ENCODE peak calls at places on chromosomes 3 and 15, in seven cellular contexts. O is IMR-90, D is cardiac fibroblast, C is lower lobe of right lung, Z is transverse colon, A is body of pancreas, J is tibial artery. W is an unnamed sample.

GRCh38 chr3:117995795-117996194 is 1038.9 kb downstream of the IGSF11 start:
- DNase-seq in C (no peak), Z (no peak), O (peak; percentile 26), J (no peak), A (no peak), D (no peak), W (no peak)

GRCh38 chr3:14411166-14411526 is 8.7 kb downstream of the SLC6A6 start:
- DNase-seq in A (peak; percentile 18), C (peak; percentile 89), D (no peak), Z (no peak), J (no peak), O (no peak), W (no peak)

GRCh38 chr15:97482521-97482920 is 478.0 kb upstream of the ARRDC4 start:
- DNase-seq in J (no peak), O (no peak), C (no peak), D (no peak), Z (no peak), A (no peak), W (no peak)

GRCh38 chr3:133965033-133965570 is 64.6 kb downstream of the SLCO2A1 start:
- DNase-seq in O (peak; percentile 31), D (peak; percentile 21), C (no peak), Z (no peak), A (no peak), J (peak; percentile 11), W (peak; percentile 59)

GRCh38 chr3:142645236-142645793 is 49.1 kb downstream of the PLS1 start:
- DNase-seq in C (no peak), J (no peak), O (peak; percentile 35), A (no peak), D (peak; percentile 31), Z (no peak), W (peak; percentile 65)

GRCh38 chr15:78681306-78682012 is 40.4 kb upstream of the CHRNB4 start:
- DNase-seq in D (no peak), J (no peak), C (no peak), O (no peak), A (no peak), Z (no peak), W (no peak)

GRCh38 chr3:43423142-43423541 is 136.8 kb downstream of the SNRK start:
- DNase-seq in C (no peak), J (peak; percentile 71), O (peak; percentile 57), D (peak; percentile 26), A (peak; percentile 91), Z (peak; percentile 14), W (peak; percentile 42)

GRCh38 chr3:111972891-111973290 is 5.9 kb upstream of the ABHD10 start:
- DNase-seq in A (no peak), D (no peak), J (no peak), Z (no peak), C (no peak), O (no peak), W (no peak)

GRCh38 chr3:153285194-153285641 is 123.2 kb downstream of the RAP2B start:
- DNase-seq in A (no peak), Z (no peak), C (no peak), D (peak; percentile 72), O (peak; percentile 34), J (no peak), W (peak; percentile 44)

GRCh38 chr3:147940846-147941245 is 531.7 kb downstream of the ZIC1 start:
- DNase-seq in Z (no peak), O (no peak), J (no peak), A (no peak), C (no peak), D (no peak), W (no peak)

GRCh38 chr3:23726811-23727548 is 78.8 kb upstream of the UBE2E1 start:
- DNase-seq in O (no peak), Z (no peak), C (no peak), A (no peak), D (no peak), J (no peak), W (no peak)

GRCh38 chr15:33737687-33738606 is 230.3 kb upstream of the CHRM5 start:
- DNase-seq in C (no peak), J (no peak), A (peak; percentile 52), O (peak; percentile 23), Z (peak; percentile 12), D (peak; percentile 41), W (peak; percentile 22)

GRCh38 chr15:65761210-65761926 is 30.7 kb downstream of the DENND4A start:
- DNase-seq in O (no peak), J (no peak), D (no peak), C (no peak), A (no peak), Z (no peak), W (no peak)

GRCh38 chr3:28036599-28037575 is 204.5 kb upstream of the CMC1 start:
- DNase-seq in Z (no peak), C (no peak), D (no peak), J (no peak), A (no peak), O (no peak), W (no peak)

GRCh38 chr15:77024273-77025065 is 29.5 kb downstream of the PSTPIP1 start:
- DNase-seq in A (peak; percentile 78), J (peak; percentile 48), Z (peak; percentile 72), C (peak; percentile 75), D (peak; percentile 58), O (peak; percentile 27), W (peak; percentile 46)

GRCh38 chr15:89231832-89232231 is 10.5 kb upstream of the RLBP1 start:
- DNase-seq in D (no peak), Z (no peak), A (no peak), J (no peak), O (no peak), C (no peak), W (no peak)

GRCh38 chr15:25799906-25800700 is 63.0 kb downstream of the ATP10A start:
- DNase-seq in O (no peak), D (no peak), C (no peak), J (no peak), A (no peak), Z (no peak), W (no peak)

GRCh38 chr3:167106456-167106855 is 273.6 kb downstream of the ZBBX start:
- DNase-seq in D (no peak), O (no peak), J (no peak), Z (no peak), A (no peak), C (no peak), W (no peak)

GRCh38 chr3:64351713-64352595 is 126.7 kb upstream of the PRICKLE2 start:
- DNase-seq in O (peak; percentile 54), D (peak; percentile 46), C (peak; percentile 62), A (peak; percentile 38), Z (no peak), J (no peak), W (peak; percentile 77)

GRCh38 chr15:68733666-68734065 is 87.0 kb downstream of the ANP32A start:
- DNase-seq in D (peak; percentile 16), O (no peak), A (no peak), J (no peak), C (no peak), Z (no peak), W (no peak)

GRCh38 chr15:49093252-49094105 is 47.2 kb upstream of the SECISBP2L start:
- DNase-seq in A (no peak), D (no peak), O (no peak), Z (no peak), C (no peak), J (no peak), W (no peak)

GRCh38 chr3:60935709-60936108 is 315.5 kb downstream of the FHIT start:
- DNase-seq in A (no peak), O (peak; percentile 66), D (peak; percentile 11), Z (no peak), J (no peak), C (no peak), W (peak; percentile 64)

GRCh38 chr3:106167728-106168127 is 298.9 kb upstream of the CBLB start:
- DNase-seq in O (no peak), D (no peak), Z (no peak), J (no peak), A (no peak), C (no peak), W (no peak)
- H3K4me3 ChIP-seq in O (no peak overlapping the region), D (no peak overlapping the region), Z (no peak overlapping the region), J (no peak overlapping the region), A (no peak overlapping the region), C (no peak overlapping the region), W (no peak overlapping the region)

DNA sequence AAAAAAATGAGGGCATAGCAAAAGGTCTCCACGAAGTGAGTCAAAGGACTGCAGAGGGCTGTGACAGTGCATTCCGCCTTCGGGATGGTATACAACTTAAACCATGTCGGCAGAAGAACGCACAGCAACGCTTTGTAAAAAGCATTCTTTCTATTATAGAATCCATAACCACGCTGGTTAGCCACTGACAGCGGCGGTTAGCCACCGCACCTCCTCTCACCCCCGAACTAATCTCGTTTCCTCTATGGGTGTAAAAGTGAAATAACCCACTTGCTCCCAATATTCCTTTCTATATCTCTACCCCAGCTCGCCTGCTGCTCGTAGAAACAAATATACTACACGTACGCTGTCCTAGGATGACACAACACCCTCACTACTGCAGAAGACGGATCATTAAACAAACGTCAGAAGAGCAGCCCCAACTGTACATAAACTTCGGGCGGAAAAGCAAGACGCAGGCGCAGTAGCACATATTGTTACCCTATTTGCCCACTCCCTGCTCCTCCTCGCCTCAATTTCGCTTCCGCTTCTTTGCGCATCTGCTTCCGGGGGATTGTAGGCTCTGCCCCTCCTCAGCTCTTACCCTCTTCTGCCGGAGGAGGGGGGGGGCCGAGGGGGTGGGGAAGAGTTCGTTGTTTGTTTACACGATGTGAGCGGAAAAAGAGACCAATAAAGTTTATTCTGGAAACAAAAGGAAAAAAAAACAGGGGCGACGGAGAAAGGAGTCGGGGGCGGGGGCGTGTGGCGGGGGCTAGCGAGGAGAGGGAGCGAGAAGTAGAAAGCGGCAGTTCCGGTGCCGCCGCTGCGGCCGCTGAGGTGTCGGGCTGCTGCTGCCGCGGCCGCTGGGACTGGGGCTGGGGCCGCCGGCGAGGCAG is at the start of gene PIK3CA:
- DNase-seq in C (peak; percentile 95), O (peak; percentile 99), Z (peak; percentile 96), J (peak; percentile 97), D (peak; percentile 99), A (peak; percentile 96), W (peak; percentile 99)
- TF ChIP-seq CTCF in C (no peak), O (no peak), Z (no peak), J (no peak), D (no peak), A (no peak), W (no peak)

DNA sequence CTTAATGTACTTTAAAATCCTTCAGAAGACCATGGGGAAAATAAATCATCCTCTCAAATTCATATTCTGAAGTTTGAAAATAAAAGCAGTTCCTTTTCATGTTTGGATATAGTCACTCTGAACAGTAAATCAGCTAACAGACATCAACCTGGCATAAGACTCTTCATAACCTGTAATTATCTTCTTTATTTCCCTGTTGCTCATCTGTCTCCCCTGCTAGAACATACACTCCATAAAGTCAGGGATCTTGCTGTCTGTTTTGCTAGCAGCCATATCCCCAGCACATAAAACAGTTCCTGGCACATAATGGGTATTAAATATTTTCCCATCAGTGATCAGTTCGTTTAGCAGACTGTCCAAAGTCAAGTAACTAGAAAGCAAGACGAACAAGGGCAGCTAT is 11.2 kb downstream of the VGLL4 start:
- DNase-seq in D (no peak), A (no peak), O (no peak), J (no peak), C (no peak), Z (no peak), W (no peak)
- H3K4me3 ChIP-seq in D (no peak overlapping the region), A (no peak overlapping the region), O (no peak overlapping the region), J (no peak overlapping the region), C (no peak overlapping the region), Z (no peak overlapping the region), W (no peak overlapping the region)

DNA sequence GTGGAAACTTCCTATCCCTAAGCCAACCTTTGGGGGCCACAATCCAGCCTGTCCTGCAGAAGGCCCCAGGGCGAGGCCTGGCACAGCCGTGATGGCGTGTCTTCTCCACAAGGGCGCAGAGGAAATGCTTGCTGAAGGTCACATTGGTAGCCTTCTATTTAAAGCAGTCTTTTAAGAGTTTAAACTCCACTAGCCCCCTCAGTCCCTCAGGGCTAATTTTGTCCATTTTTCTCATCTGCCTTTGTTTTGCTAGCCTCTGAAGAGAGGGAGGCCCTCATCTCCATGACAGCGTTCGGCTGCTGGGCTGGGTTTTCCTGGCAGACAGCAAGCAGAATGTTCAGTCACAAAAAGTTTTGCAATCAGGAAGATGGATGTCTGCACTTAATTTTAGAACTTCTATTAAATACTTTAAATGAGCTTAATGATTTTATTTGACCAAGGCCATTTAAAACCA is 40.8 kb downstream of the RARB start:
- DNase-seq in Z (peak; percentile 14), J (peak; percentile 72), O (no peak), A (peak; percentile 14), C (no peak), D (peak; percentile 82), W (peak; percentile 74)
- TF ChIP-seq CTCF in Z (no peak), J (peak; percentile 43), O (no peak), A (no peak), C (peak; percentile 14), D (peak; percentile 33), W (peak; percentile 17)

W was measured in astrocyte of the spinal cord.